ENCODE peak calls at places on chromosomes 1 and 21, in four cellular contexts. Q is WTC11, T is K562, P is HepG2. V is an unnamed sample.

GRCh38 chr1:92538048-92538412 is 51.3 kb upstream of the GFI1 start:
- DNase-seq in Q (no peak), T (no peak), P (no peak), V (no peak)

GRCh38 chr1:92317836-92318493 is 19.1 kb downstream of the RPAP2 start:
- DNase-seq in Q (no peak), T (peak; percentile 65), P (no peak), V (no peak)

GRCh38 chr1:229037806-229038405 is 233.0 kb upstream of the RAB4A start:
- DNase-seq in Q (no peak), T (no peak), P (no peak), V (no peak)

GRCh38 chr1:210342986-210343780 is 14.5 kb downstream of the HHAT start:
- DNase-seq in Q (no peak), T (no peak), P (no peak), V (no peak)

GRCh38 chr1:28510350-28511223 is 4.7 kb downstream of the RCC1 start:
- DNase-seq in Q (no peak), T (peak; percentile 17), P (peak; percentile 55), V (no peak)

GRCh38 chr1:205824180-205824579 is 11.2 kb upstream of the SLC41A1 start:
- DNase-seq in Q (no peak), T (no peak), P (no peak), V (no peak)

GRCh38 chr1:169964206-169964605 is 70.5 kb upstream of the SCYL3 start:
- DNase-seq in Q (no peak), T (no peak), P (no peak), V (no peak)

GRCh38 chr1:204188959-204189639 is 7.2 kb downstream of the KISS1 start:
- DNase-seq in Q (no peak), T (no peak), P (no peak), V (no peak)

GRCh38 chr21:31895069-31895851 is 22.4 kb downstream of the HUNK start:
- DNase-seq in Q (no peak), T (no peak), P (peak; percentile 60), V (no peak)

GRCh38 chr1:177786346-177786745 is 183.5 kb downstream of the SEC16B start:
- DNase-seq in Q (no peak), T (no peak), P (no peak), V (no peak)

GRCh38 chr1:31567956-31568570 is 8.3 kb upstream of the TINAGL1 start:
- DNase-seq in Q (no peak), T (no peak), P (no peak), V (no peak)

GRCh38 chr1:156356875-156357534 is 12.0 kb upstream of the RHBG start:
- DNase-seq in Q (peak; percentile 93), T (peak; percentile 77), P (peak; percentile 73), V (peak; percentile 84)

GRCh38 chr1:212721388-212722247 is 22.0 kb upstream of the BATF3 start:
- DNase-seq in Q (no peak), T (peak; percentile 40), P (peak; percentile 92), V (no peak)

GRCh38 chr1:31441970-31442647 is 29.1 kb downstream of the SERINC2 start:
- DNase-seq in Q (no peak), T (no peak), P (peak; percentile 73), V (no peak)

GRCh38 chr1:159040893-159041724 is 31.4 kb downstream of the IFI16 start:
- DNase-seq in Q (no peak), T (no peak), P (no peak), V (no peak)

GRCh38 chr1:14367444-14367843 is 231.0 kb upstream of the KAZN start:
- DNase-seq in Q (no peak), T (no peak), P (no peak), V (no peak)

GRCh38 chr1:240666548-240667198 is 54.7 kb upstream of the GREM2 start:
- DNase-seq in Q (no peak), T (no peak), P (no peak), V (no peak)

GRCh38 chr1:161172349-161172748 is 5.0 kb downstream of the B4GALT3 start:
- DNase-seq in Q (no peak), T (no peak), P (no peak), V (no peak)

GRCh38 chr1:167738158-167738557 is 16.4 kb downstream of the MPZL1 start:
- DNase-seq in Q (no peak), T (no peak), P (no peak), V (no peak)

GRCh38 chr21:28099296-28099695 is 893.4 kb downstream of the LTN1 start:
- DNase-seq in Q (no peak), T (no peak), P (no peak), V (no peak)

GRCh38 chr1:36912365-36912840 is 121.9 kb downstream of the GRIK3 start:
- DNase-seq in Q (no peak), T (no peak), P (no peak), V (no peak)

GRCh38 chr1:54745864-54746263 is 18.5 kb downstream of the PARS2 start:
- DNase-seq in Q (no peak), T (no peak), P (no peak), V (no peak)

GRCh38 chr21:28804089-28804670 is 188.5 kb downstream of the LTN1 start:
- DNase-seq in Q (no peak), T (no peak), P (no peak), V (no peak)

GRCh38 chr1:227127891-227128290 is 187.8 kb downstream of the COQ8A start:
- DNase-seq in Q (no peak), T (no peak), P (no peak), V (no peak)

GRCh38 chr21:33948096-33948950 is 32.7 kb upstream of the ATP5PO start:
- DNase-seq in Q (peak; percentile 75), T (peak; percentile 44), P (no peak), V (peak; percentile 39)

GRCh38 chr21:33949516-33950424 is 34.2 kb upstream of the ATP5PO start:
- DNase-seq in Q (no peak), T (no peak), P (no peak), V (no peak)

GRCh38 chr21:33948951-33949444 is 33.4 kb upstream of the ATP5PO start:
- DNase-seq in Q (no peak), T (no peak), P (no peak), V (no peak)

GRCh38 chr21:33945652-33946270 is 30.2 kb upstream of the ATP5PO start:
- DNase-seq in Q (no peak), T (peak; percentile 60), P (no peak), V (no peak)

DNA sequence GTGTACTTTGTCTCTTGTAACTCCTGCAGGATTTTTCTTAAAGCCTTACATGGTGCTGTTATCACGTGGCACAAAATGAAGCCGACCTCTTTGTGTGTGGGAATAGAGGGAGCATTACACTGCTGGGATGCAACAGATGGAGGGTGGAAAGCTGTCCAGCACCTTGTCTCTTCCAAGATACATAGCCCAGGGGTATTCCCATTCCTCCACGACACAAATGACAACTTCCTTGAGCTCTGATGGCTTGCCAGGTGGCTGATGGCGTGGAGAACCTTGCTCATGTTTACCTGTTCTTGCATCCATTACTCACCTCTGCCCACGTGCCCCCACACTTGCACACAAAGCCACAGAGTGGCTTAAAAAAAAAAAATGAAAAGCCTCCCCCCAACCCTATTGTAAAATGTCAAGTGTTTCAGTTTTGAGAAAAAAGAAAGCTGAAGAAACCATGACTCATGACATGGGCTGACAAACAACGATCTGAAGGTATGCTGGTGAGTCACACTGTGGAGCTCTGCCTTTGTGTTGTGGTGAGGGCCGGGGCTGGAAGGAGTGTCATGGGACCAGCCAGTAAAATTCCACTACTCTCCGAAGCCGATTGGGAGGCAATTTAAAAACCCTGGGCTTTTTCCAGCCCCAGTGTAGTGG is 32.0 kb upstream of the ATP5PO start:
- DNase-seq in Q (peak; percentile 62), T (peak; percentile 92), P (peak; percentile 94), V (peak; percentile 69)
- TF ChIP-seq ELF4 in Q (no peak), T (peak; percentile 46), P (no peak), V (no peak)

DNA sequence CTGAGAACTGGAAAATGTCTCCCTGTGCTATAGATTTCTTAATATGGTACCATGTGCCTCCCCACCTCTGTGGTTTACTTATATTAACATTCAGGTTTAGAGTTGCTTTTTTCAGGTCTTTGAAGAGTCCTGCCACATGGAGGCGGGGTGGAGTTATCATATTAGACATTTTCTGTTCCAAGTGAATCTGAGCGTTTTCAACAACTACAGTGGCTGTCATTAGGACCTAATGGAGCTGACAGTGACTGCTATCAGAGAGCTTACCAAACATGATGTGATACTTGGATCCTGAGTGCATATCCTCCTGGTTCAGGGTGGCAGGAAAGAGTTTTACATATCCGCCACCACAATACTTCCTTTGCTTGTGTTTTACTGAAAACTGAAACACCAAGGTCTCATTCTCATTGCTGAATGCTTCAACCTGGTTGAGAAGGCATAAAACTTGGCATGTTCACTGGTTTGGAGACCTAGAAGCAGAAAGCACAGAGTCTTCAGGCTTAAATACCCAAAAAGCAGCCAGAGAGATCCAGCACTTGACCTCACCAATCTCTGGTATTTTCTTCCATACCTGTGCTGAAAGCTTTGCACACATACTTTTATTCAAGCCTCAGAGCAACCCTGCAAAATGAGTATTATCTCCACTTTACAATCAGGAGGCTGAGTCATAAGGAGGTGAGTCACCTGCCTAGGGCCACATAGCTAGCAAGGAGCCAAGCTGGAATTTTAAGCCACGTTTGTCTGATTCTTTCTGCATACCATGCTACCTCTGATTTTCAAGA is 47.4 kb upstream of the OSBPL9 start:
- DNase-seq in Q (no peak), T (peak; percentile 47), P (peak; percentile 16), V (no peak)
- TF ChIP-seq ELF4 in Q (no peak), T (no peak), P (no peak), V (no peak)

GRCh38 chr1:68378296-68379084 is 71.3 kb downstream of the RPE65 start:
- DNase-seq in Q (no peak), T (no peak), P (no peak), V (no peak)
- TF ChIP-seq ELF4 in Q (no peak), T (no peak), P (no peak), V (no peak)

DNA sequence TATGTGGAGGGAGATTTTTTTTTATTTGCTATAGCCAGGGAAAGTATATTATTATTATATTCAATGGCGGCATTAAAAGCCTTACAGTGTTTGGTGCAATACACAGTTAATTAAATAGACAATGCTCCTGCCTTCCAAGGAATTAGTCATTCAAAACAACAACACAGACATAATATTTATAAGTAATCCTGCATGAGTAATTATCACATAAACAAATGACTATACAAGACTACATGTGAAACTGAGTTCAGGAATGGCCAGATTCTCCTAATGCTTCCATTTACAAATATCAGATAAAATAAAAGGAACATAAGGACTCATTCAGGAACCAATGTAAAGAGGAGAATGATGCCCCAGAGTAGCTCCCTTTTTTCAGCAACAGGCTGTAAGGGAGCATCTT is 10.7 kb upstream of the RC3H1 start:
- DNase-seq in Q (no peak), T (no peak), P (no peak), V (no peak)
- TF ChIP-seq ELF4 in Q (no peak), T (no peak), P (no peak), V (no peak)

DNA sequence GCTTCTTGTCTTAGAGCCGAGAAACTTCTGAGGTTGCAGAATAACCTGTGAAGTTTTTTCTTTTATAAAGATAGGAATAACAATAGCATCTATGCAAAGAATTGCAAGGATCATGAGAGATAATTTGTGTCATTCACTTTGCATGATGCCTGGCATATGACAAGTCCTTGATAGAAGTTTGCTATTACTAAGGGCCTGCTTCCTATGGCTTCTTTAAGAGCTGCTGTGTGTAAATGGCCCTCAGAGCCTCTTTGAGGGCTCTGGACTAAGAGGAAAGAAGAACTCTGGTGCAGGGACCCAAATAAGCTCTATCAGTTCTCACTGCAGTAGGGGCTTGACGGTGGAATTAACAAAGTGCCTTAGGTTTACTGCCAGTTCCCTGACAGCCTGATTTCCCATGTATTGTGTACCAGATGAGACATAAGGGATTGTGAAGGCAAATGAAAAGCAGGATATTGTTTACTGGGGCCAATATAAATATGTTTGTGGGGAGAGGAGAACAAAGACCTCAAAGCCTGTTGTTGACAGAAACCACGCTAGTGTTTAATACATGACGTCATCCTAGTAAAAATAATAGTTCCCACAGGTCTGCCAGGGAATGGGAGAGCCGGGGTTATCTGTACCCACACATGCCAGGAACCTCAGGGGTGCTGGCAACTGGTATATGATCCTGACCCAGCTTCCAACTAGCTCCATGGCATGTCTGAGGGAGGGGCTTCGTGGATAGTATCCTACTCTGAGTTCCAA is 131.2 kb upstream of the UBE2U start:
- DNase-seq in Q (no peak), T (no peak), P (no peak), V (no peak)
- TF ChIP-seq ELF4 in Q (no peak), T (no peak), P (no peak), V (no peak)

V was measured in HEK293T.